ENCODE peak calls at places on chromosome 10, in four cellular contexts. One of them, this sample, is unnamed.

GRCh38 chr10:4141471-4141870 is 356.5 kb upstream of the KLF6 start:
- DNase-seq in breast epithelium: no peak
- DNase-seq in choroid plexus epithelial cell: peak
- DNase-seq in tibial artery: no peak
- DNase-seq in this sample: no peak

GRCh38 chr10:10591682-10592412 is 425.8 kb upstream of the CELF2 start:
- DNase-seq in breast epithelium: no peak
- DNase-seq in choroid plexus epithelial cell: peak
- DNase-seq in tibial artery: peak
- DNase-seq in this sample: no peak

GRCh38 chr10:99924451-99924850 is 85.3 kb downstream of the DNMBP start:
- DNase-seq in breast epithelium: no peak
- DNase-seq in choroid plexus epithelial cell: no peak
- DNase-seq in tibial artery: no peak
- DNase-seq in this sample: no peak

GRCh38 chr10:132141526-132142395 is 45.0 kb upstream of the DPYSL4 start:
- DNase-seq in breast epithelium: no peak
- DNase-seq in choroid plexus epithelial cell: no peak
- DNase-seq in tibial artery: no peak
- DNase-seq in this sample: no peak

GRCh38 chr10:33913194-33913593 is 578.7 kb upstream of the NRP1 start:
- DNase-seq in breast epithelium: no peak
- DNase-seq in choroid plexus epithelial cell: peak
- DNase-seq in tibial artery: no peak
- DNase-seq in this sample: no peak

GRCh38 chr10:42785759-42786158 is 3.2 kb downstream of the BMS1 start:
- DNase-seq in breast epithelium: no peak
- DNase-seq in choroid plexus epithelial cell: no peak
- DNase-seq in tibial artery: no peak
- DNase-seq in this sample: no peak

GRCh38 chr10:70849582-70850016 is 33.9 kb downstream of the SGPL1 start:
- DNase-seq in breast epithelium: no peak
- DNase-seq in choroid plexus epithelial cell: peak
- DNase-seq in tibial artery: no peak
- DNase-seq in this sample: no peak

GRCh38 chr10:112082134-112082533 is 101.4 kb downstream of the GPAM start:
- DNase-seq in breast epithelium: no peak
- DNase-seq in choroid plexus epithelial cell: no peak
- DNase-seq in tibial artery: peak
- DNase-seq in this sample: no peak

GRCh38 chr10:6678211-6678803 is 98.2 kb upstream of the PRKCQ start:
- DNase-seq in breast epithelium: no peak
- DNase-seq in choroid plexus epithelial cell: peak
- DNase-seq in tibial artery: peak
- DNase-seq in this sample: no peak

GRCh38 chr10:18683427-18683826 is 24.2 kb downstream of the ARL5B start:
- DNase-seq in breast epithelium: no peak
- DNase-seq in choroid plexus epithelial cell: peak
- DNase-seq in tibial artery: no peak
- DNase-seq in this sample: no peak

GRCh38 chr10:10462116-10462515 is 555.6 kb upstream of the CELF2 start:
- DNase-seq in breast epithelium: no peak
- DNase-seq in choroid plexus epithelial cell: no peak
- DNase-seq in tibial artery: no peak
- DNase-seq in this sample: no peak

GRCh38 chr10:82256275-82256674 is 381.3 kb downstream of the NRG3 start:
- DNase-seq in breast epithelium: no peak
- DNase-seq in choroid plexus epithelial cell: no peak
- DNase-seq in tibial artery: no peak
- DNase-seq in this sample: no peak

DNA sequence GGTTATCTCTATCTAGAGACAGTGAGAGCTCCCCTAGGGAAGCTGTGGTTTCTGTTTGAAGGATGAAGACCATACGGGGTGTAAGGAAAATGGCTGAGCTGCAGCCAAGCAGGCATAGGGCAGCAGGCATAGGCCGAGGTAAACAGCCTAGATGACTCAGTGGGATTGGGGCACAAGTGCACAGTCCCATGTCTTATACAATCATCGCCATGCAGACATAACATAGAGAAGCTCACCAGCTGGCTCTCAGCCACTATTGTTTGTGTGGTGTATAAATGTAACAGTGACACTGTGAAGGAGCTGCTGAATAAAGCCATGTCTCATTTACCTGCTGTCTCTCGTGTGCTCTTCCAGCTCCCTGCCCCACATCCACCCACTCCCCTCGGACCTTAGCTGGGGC is 582.5 kb downstream of the REEP3 start:
- DNase-seq in breast epithelium: no peak
- DNase-seq in choroid plexus epithelial cell: no peak
- DNase-seq in tibial artery: no peak
- DNase-seq in this sample: no peak
- TF ChIP-seq CTCF in breast epithelium: no peak
- TF ChIP-seq CTCF in choroid plexus epithelial cell: no peak
- TF ChIP-seq CTCF in tibial artery: no peak
- TF ChIP-seq CTCF in this sample: no peak

GRCh38 chr10:11895598-11895997 is 72.4 kb downstream of the PROSER2 start:
- DNase-seq in breast epithelium: no peak
- DNase-seq in choroid plexus epithelial cell: no peak
- DNase-seq in tibial artery: no peak
- DNase-seq in this sample: no peak

GRCh38 chr10:11895108-11895466 is 71.9 kb downstream of the PROSER2 start:
- DNase-seq in breast epithelium: no peak
- DNase-seq in choroid plexus epithelial cell: no peak
- DNase-seq in tibial artery: no peak
- DNase-seq in this sample: no peak

GRCh38 chr10:11894381-11895107 is 71.4 kb downstream of the PROSER2 start:
- DNase-seq in breast epithelium: no peak
- DNase-seq in choroid plexus epithelial cell: no peak
- DNase-seq in tibial artery: no peak
- DNase-seq in this sample: no peak

GRCh38 chr10:11891776-11892486 is 68.8 kb downstream of the PROSER2 start:
- DNase-seq in breast epithelium: no peak
- DNase-seq in choroid plexus epithelial cell: no peak
- DNase-seq in tibial artery: no peak
- DNase-seq in this sample: no peak

GRCh38 chr10:11893749-11894278 is 70.7 kb downstream of the PROSER2 start:
- DNase-seq in breast epithelium: no peak
- DNase-seq in choroid plexus epithelial cell: no peak
- DNase-seq in tibial artery: no peak
- DNase-seq in this sample: no peak
- TF ChIP-seq CTCF in breast epithelium: no peak
- TF ChIP-seq CTCF in choroid plexus epithelial cell: no peak
- TF ChIP-seq CTCF in tibial artery: no peak
- TF ChIP-seq CTCF in this sample: no peak

GRCh38 chr10:124705817-124706461 is 38.2 kb downstream of the FAM53B start:
- DNase-seq in breast epithelium: no peak
- DNase-seq in choroid plexus epithelial cell: peak
- DNase-seq in tibial artery: no peak
- DNase-seq in this sample: no peak
- TF ChIP-seq CTCF in breast epithelium: no peak
- TF ChIP-seq CTCF in choroid plexus epithelial cell: peak
- TF ChIP-seq CTCF in tibial artery: no peak
- TF ChIP-seq CTCF in this sample: no peak

GRCh38 chr10:16662889-16663288 is 141.2 kb upstream of the C1QL3 start:
- DNase-seq in breast epithelium: no peak
- DNase-seq in choroid plexus epithelial cell: no peak
- DNase-seq in tibial artery: no peak
- DNase-seq in this sample: no peak

DNA sequence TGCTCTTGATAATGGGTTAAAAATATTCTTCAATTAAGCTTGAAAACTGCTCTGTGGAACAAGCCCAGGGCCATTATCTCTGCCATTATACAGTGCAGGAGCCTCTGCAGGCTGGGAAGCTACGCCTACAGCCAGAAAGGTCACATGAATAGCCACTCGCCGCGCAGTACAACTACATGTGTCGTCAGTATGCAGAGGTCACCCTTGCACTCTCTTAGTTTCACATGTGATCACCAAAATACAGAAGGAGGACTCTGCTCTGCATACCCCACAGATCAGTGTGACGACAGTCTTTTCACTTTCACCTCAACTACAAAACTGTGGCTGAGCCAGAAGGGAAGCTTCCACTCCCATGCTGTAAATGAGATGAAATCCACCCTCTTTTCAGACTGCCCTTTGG is 141.8 kb upstream of the C1QL3 start:
- DNase-seq in breast epithelium: no peak
- DNase-seq in choroid plexus epithelial cell: no peak
- DNase-seq in tibial artery: no peak
- DNase-seq in this sample: no peak
- TF ChIP-seq CTCF in breast epithelium: no peak
- TF ChIP-seq CTCF in choroid plexus epithelial cell: no peak
- TF ChIP-seq CTCF in tibial artery: no peak
- TF ChIP-seq CTCF in this sample: no peak

This sample was measured in D721Med.